ENCODE peak calls at places on chromosomes 11 and 22, in nine cellular contexts. One of them, this sample, is unnamed.

GRCh38 chr11:113305440-113306336 is 8.7 kb upstream of the TTC12 start:
- DNase-seq in GM23338: peak; percentile 83
- DNase-seq in PC-3: peak; percentile 90
- DNase-seq in neural progenitor cell: peak; percentile 86
- DNase-seq in MM.1S: peak; percentile 77
- DNase-seq in SK-N-SH: peak; percentile 81
- DNase-seq in hepatocyte: peak; percentile 84
- DNase-seq in GM23248: peak; percentile 81
- DNase-seq in HCT116: peak; percentile 53
- DNase-seq in this sample: peak; percentile 53

GRCh38 chr11:107017433-107018227 is 646 bp downstream of the GUCY1A2 start:
- DNase-seq in GM23338: peak; percentile 88
- DNase-seq in PC-3: peak; percentile 21
- DNase-seq in neural progenitor cell: peak; percentile 86
- DNase-seq in hepatocyte: peak; percentile 84
- DNase-seq in MM.1S: peak; percentile 75
- DNase-seq in SK-N-SH: peak; percentile 80
- DNase-seq in HCT116: no peak
- DNase-seq in GM23248: peak; percentile 66
- DNase-seq in this sample: no peak

GRCh38 chr11:114586797-114587196 is 8.8 kb downstream of the NXPE4 start:
- DNase-seq in PC-3: peak; percentile 33
- DNase-seq in MM.1S: no peak
- DNase-seq in hepatocyte: no peak
- DNase-seq in HCT116: no peak
- DNase-seq in SK-N-SH: no peak
- DNase-seq in GM23338: peak; percentile 64
- DNase-seq in GM23248: no peak
- DNase-seq in neural progenitor cell: no peak
- DNase-seq in this sample: peak; percentile 1

GRCh38 chr11:834371-835316 is 1.9 kb downstream of the CD151 start:
- DNase-seq in PC-3: peak; percentile 94
- DNase-seq in HCT116: peak; percentile 72
- DNase-seq in hepatocyte: peak; percentile 71
- DNase-seq in neural progenitor cell: no peak
- DNase-seq in MM.1S: no peak
- DNase-seq in GM23338: no peak
- DNase-seq in GM23248: peak; percentile 92
- DNase-seq in SK-N-SH: no peak
- DNase-seq in this sample: no peak

GRCh38 chr22:22884888-22885840 is 2.5 kb upstream of the IGLL5 start:
- DNase-seq in neural progenitor cell: no peak
- DNase-seq in PC-3: no peak
- DNase-seq in GM23338: no peak
- DNase-seq in MM.1S: peak; percentile 92
- DNase-seq in GM23248: no peak
- DNase-seq in HCT116: no peak
- DNase-seq in SK-N-SH: no peak
- DNase-seq in hepatocyte: no peak
- DNase-seq in this sample: peak; percentile 97

GRCh38 chr11:43419460-43419859 is 60.7 kb downstream of the TTC17 start:
- DNase-seq in GM23248: peak; percentile 59
- DNase-seq in SK-N-SH: peak; percentile 26
- DNase-seq in GM23338: peak; percentile 59
- DNase-seq in neural progenitor cell: peak; percentile 21
- DNase-seq in HCT116: peak; percentile 2
- DNase-seq in PC-3: peak; percentile 63
- DNase-seq in hepatocyte: peak; percentile 68
- DNase-seq in MM.1S: peak; percentile 35
- DNase-seq in this sample: peak; percentile 57

GRCh38 chr11:129067454-129067853 is 124.7 kb downstream of the ARHGAP32 start:
- DNase-seq in MM.1S: no peak
- DNase-seq in neural progenitor cell: no peak
- DNase-seq in hepatocyte: no peak
- DNase-seq in GM23338: no peak
- DNase-seq in PC-3: peak; percentile 56
- DNase-seq in GM23248: no peak
- DNase-seq in SK-N-SH: no peak
- DNase-seq in HCT116: no peak
- DNase-seq in this sample: no peak

GRCh38 chr11:44453871-44454270 is 111.6 kb upstream of the CD82 start:
- DNase-seq in PC-3: no peak
- DNase-seq in neural progenitor cell: no peak
- DNase-seq in GM23338: no peak
- DNase-seq in hepatocyte: peak; percentile 58
- DNase-seq in GM23248: no peak
- DNase-seq in MM.1S: no peak
- DNase-seq in SK-N-SH: no peak
- DNase-seq in HCT116: no peak
- DNase-seq in this sample: no peak

GRCh38 chr22:18033204-18033998 is 9.0 kb upstream of the MICAL3 start:
- DNase-seq in SK-N-SH: no peak
- DNase-seq in MM.1S: no peak
- DNase-seq in hepatocyte: no peak
- DNase-seq in HCT116: no peak
- DNase-seq in GM23338: no peak
- DNase-seq in GM23248: peak; percentile 76
- DNase-seq in PC-3: peak; percentile 17
- DNase-seq in neural progenitor cell: no peak
- DNase-seq in this sample: no peak

GRCh38 chr11:64355078-64355940 is 3.7 kb upstream of the RPS6KA4 start:
- DNase-seq in GM23248: peak; percentile 93
- DNase-seq in GM23338: peak; percentile 91
- DNase-seq in neural progenitor cell: peak; percentile 83
- DNase-seq in MM.1S: no peak
- DNase-seq in HCT116: peak; percentile 60
- DNase-seq in hepatocyte: peak; percentile 94
- DNase-seq in PC-3: peak; percentile 94
- DNase-seq in SK-N-SH: peak; percentile 89
- DNase-seq in this sample: peak; percentile 86

GRCh38 chr11:57167125-57167839 is 14.5 kb upstream of the LRRC55 start:
- DNase-seq in hepatocyte: no peak
- DNase-seq in GM23248: no peak
- DNase-seq in SK-N-SH: peak; percentile 77
- DNase-seq in HCT116: no peak
- DNase-seq in neural progenitor cell: peak; percentile 21
- DNase-seq in MM.1S: no peak
- DNase-seq in GM23338: no peak
- DNase-seq in PC-3: no peak
- DNase-seq in this sample: no peak

GRCh38 chr22:30248484-30248883 is 1.9 kb upstream of the LIF start:
- DNase-seq in GM23248: no peak
- DNase-seq in hepatocyte: no peak
- DNase-seq in HCT116: no peak
- DNase-seq in MM.1S: no peak
- DNase-seq in GM23338: no peak
- DNase-seq in neural progenitor cell: no peak
- DNase-seq in SK-N-SH: no peak
- DNase-seq in PC-3: no peak
- DNase-seq in this sample: no peak

GRCh38 chr11:133509924-133510697 is 22.2 kb downstream of the OPCML start:
- DNase-seq in HCT116: no peak
- DNase-seq in neural progenitor cell: peak; percentile 39
- DNase-seq in GM23338: peak; percentile 75
- DNase-seq in PC-3: no peak
- DNase-seq in GM23248: no peak
- DNase-seq in SK-N-SH: no peak
- DNase-seq in hepatocyte: no peak
- DNase-seq in MM.1S: no peak
- DNase-seq in this sample: no peak

GRCh38 chr11:38345286-38345685 is 1747.2 kb upstream of the RAG2 start:
- DNase-seq in GM23338: no peak
- DNase-seq in MM.1S: no peak
- DNase-seq in PC-3: peak; percentile 74
- DNase-seq in SK-N-SH: no peak
- DNase-seq in neural progenitor cell: no peak
- DNase-seq in HCT116: no peak
- DNase-seq in GM23248: no peak
- DNase-seq in hepatocyte: peak; percentile 30
- DNase-seq in this sample: no peak

GRCh38 chr11:65615950-65616574 is 486 bp downstream of the PCNX3 start:
- DNase-seq in GM23248: peak; percentile 52
- DNase-seq in MM.1S: peak; percentile 23
- DNase-seq in SK-N-SH: peak; percentile 89
- DNase-seq in PC-3: peak; percentile 29
- DNase-seq in GM23338: peak; percentile 57
- DNase-seq in neural progenitor cell: peak; percentile 69
- DNase-seq in HCT116: no peak
- DNase-seq in hepatocyte: peak; percentile 83
- DNase-seq in this sample: peak; percentile 65

GRCh38 chr11:31870609-31871309 is 59.6 kb upstream of the PAX6 start:
- DNase-seq in hepatocyte: peak; percentile 73
- DNase-seq in GM23248: peak; percentile 50
- DNase-seq in PC-3: peak; percentile 67
- DNase-seq in neural progenitor cell: peak; percentile 95
- DNase-seq in SK-N-SH: peak; percentile 49
- DNase-seq in MM.1S: peak; percentile 24
- DNase-seq in GM23338: peak; percentile 95
- DNase-seq in HCT116: peak; percentile 48
- DNase-seq in this sample: no peak

GRCh38 chr22:36546092-36546804 is 17.3 kb upstream of the EIF3D start:
- DNase-seq in GM23338: peak; percentile 92
- DNase-seq in SK-N-SH: peak; percentile 86
- DNase-seq in hepatocyte: peak; percentile 67
- DNase-seq in neural progenitor cell: peak; percentile 88
- DNase-seq in MM.1S: peak; percentile 24
- DNase-seq in PC-3: peak; percentile 67
- DNase-seq in HCT116: peak; percentile 73
- DNase-seq in GM23248: peak; percentile 74
- DNase-seq in this sample: peak; percentile 67

GRCh38 chr11:60498399-60498798 is 5.8 kb downstream of the MS4A12 start:
- DNase-seq in hepatocyte: no peak
- DNase-seq in GM23248: no peak
- DNase-seq in GM23338: no peak
- DNase-seq in HCT116: no peak
- DNase-seq in neural progenitor cell: no peak
- DNase-seq in PC-3: no peak
- DNase-seq in MM.1S: no peak
- DNase-seq in SK-N-SH: no peak
- DNase-seq in this sample: peak; percentile 61
- TF ChIP-seq EZH2phosphoT487 in hepatocyte: no peak
- TF ChIP-seq EZH2phosphoT487 in GM23248: no peak
- TF ChIP-seq EZH2phosphoT487 in GM23338: no peak
- TF ChIP-seq EZH2phosphoT487 in HCT116: no peak
- TF ChIP-seq EZH2phosphoT487 in neural progenitor cell: no peak
- TF ChIP-seq EZH2phosphoT487 in PC-3: no peak
- TF ChIP-seq EZH2phosphoT487 in MM.1S: no peak
- TF ChIP-seq EZH2phosphoT487 in SK-N-SH: no peak
- TF ChIP-seq EZH2phosphoT487 in this sample: no peak

GRCh38 chr22:42868751-42869251 is 11.7 kb upstream of the ARFGAP3 start:
- DNase-seq in GM23338: no peak
- DNase-seq in neural progenitor cell: no peak
- DNase-seq in MM.1S: no peak
- DNase-seq in HCT116: no peak
- DNase-seq in GM23248: no peak
- DNase-seq in hepatocyte: no peak
- DNase-seq in PC-3: no peak
- DNase-seq in SK-N-SH: no peak
- DNase-seq in this sample: no peak
- TF ChIP-seq EZH2phosphoT487 in GM23338: no peak
- TF ChIP-seq EZH2phosphoT487 in neural progenitor cell: no peak
- TF ChIP-seq EZH2phosphoT487 in MM.1S: no peak
- TF ChIP-seq EZH2phosphoT487 in HCT116: no peak
- TF ChIP-seq EZH2phosphoT487 in GM23248: no peak
- TF ChIP-seq EZH2phosphoT487 in hepatocyte: no peak
- TF ChIP-seq EZH2phosphoT487 in PC-3: no peak
- TF ChIP-seq EZH2phosphoT487 in SK-N-SH: no peak
- TF ChIP-seq EZH2phosphoT487 in this sample: no peak

DNA sequence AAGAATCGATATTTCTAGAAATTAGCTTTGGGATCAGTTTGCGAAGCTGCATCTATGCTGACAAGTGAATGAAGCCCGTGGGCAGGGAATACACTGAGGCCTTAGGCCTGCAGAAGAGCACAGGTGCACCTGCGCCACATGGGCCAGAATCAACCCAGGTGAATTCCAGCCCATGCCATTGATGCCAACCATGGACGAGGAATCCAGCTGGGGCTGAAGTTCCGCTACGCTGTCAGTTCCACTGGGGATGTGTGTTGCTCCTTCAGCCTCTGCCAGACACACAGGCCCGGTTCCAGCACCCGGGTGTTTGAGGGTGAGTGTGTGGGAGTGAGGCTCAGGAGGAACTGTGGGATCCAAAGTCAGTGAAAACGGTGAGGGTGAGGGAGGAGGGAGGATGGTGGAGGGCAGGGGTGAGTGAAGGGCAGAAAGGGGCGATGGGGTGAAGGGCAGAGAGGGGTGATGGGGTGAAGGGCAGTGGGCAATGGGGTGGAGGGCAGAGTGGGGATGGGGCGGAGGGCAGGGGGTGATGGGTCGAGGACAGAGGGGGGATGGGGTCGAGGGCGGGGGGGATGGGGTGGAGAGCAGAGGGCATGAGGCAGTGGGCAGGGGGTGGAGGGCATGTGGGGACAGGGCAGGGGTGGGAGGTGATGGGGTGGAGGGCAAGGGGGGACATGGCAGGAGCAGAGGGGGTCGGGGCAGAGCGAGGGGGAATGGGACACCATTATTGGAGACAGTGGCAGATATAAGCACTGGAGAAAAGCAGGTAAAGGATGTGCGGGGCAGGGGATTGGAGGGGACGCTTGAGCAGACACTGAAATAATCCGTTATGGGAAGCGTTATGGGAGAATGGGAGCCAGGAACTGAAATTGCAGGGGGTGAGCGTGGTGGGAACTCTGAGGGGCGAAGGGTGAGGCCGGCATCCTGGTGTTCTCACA is 931.6 kb downstream of the BRD1 start:
- DNase-seq in GM23338: no peak
- DNase-seq in SK-N-SH: no peak
- DNase-seq in PC-3: no peak
- DNase-seq in MM.1S: no peak
- DNase-seq in HCT116: no peak
- DNase-seq in GM23248: no peak
- DNase-seq in neural progenitor cell: no peak
- DNase-seq in hepatocyte: no peak
- DNase-seq in this sample: no peak
- TF ChIP-seq EZH2phosphoT487 in GM23338: no peak
- TF ChIP-seq EZH2phosphoT487 in SK-N-SH: no peak
- TF ChIP-seq EZH2phosphoT487 in PC-3: no peak
- TF ChIP-seq EZH2phosphoT487 in MM.1S: no peak
- TF ChIP-seq EZH2phosphoT487 in HCT116: no peak
- TF ChIP-seq EZH2phosphoT487 in GM23248: no peak
- TF ChIP-seq EZH2phosphoT487 in neural progenitor cell: no peak
- TF ChIP-seq EZH2phosphoT487 in hepatocyte: no peak
- TF ChIP-seq EZH2phosphoT487 in this sample: no peak

DNA sequence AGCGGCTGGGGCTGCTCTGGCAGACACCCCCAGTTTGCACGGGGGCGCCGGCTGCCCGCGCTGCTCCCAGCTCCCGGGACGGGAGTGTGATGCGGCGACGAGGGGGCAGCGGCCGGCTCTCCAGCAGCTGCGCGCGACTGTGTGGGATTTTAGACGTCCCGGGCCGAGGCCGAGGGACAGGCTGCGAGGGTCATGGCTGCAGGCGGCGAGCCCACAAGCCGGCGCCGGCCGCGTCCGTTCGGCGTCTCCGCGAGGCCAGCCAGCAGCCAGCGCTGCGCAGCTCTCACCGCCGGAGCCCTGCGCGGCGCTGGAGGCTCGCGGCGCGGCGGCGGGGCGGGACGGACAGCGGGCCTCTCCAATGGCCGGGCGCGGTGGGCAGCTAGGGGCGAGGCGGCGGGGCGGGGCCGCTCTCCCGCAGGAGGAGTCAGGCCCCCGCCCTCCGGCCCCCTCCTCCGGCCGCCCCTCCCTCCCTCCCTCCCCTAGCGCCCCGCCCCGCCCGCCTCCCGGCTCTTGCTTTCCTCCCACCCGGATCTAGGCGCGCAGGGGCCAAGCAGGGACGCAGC is at the start of gene FZD4:
- DNase-seq in GM23248: peak; percentile 97
- DNase-seq in HCT116: peak; percentile 48
- DNase-seq in GM23338: peak; percentile 95
- DNase-seq in MM.1S: peak; percentile 91
- DNase-seq in PC-3: peak; percentile 94
- DNase-seq in hepatocyte: peak; percentile 97
- DNase-seq in SK-N-SH: peak; percentile 98
- DNase-seq in neural progenitor cell: peak; percentile 97
- DNase-seq in this sample: peak; percentile 28
- TF ChIP-seq EZH2phosphoT487 in GM23248: no peak
- TF ChIP-seq EZH2phosphoT487 in HCT116: no peak
- TF ChIP-seq EZH2phosphoT487 in GM23338: no peak
- TF ChIP-seq EZH2phosphoT487 in MM.1S: no peak
- TF ChIP-seq EZH2phosphoT487 in PC-3: no peak
- TF ChIP-seq EZH2phosphoT487 in hepatocyte: no peak
- TF ChIP-seq EZH2phosphoT487 in SK-N-SH: no peak
- TF ChIP-seq EZH2phosphoT487 in neural progenitor cell: no peak
- TF ChIP-seq EZH2phosphoT487 in this sample: no peak

This sample was measured in OCI-LY7.